ENCODE peak calls at places on chromosome 1, in six cellular contexts. E is uterus, A is GM23338, C is GM12878, T is brain microvascular endothelial cell, J is kidney. M is an unnamed sample.

GRCh38 chr1:228923973-228924766 is 188.9 kb downstream of the RHOU start:
- DNase-seq in T (no peak), J (no peak), A (no peak), E (no peak), C (no peak), M (no peak)

GRCh38 chr1:65459397-65459768 is 38.9 kb downstream of the LEPR start:
- DNase-seq in A (peak), C (peak), E (no peak), T (no peak), J (no peak), M (no peak)

GRCh38 chr1:66217021-66217420 is 316.9 kb upstream of the SGIP1 start:
- DNase-seq in E (no peak), C (no peak), A (no peak), J (no peak), T (no peak), M (peak)

GRCh38 chr1:235759336-235759735 is 107.4 kb downstream of the LYST start:
- DNase-seq in A (no peak), J (no peak), T (no peak), E (no peak), C (no peak), M (no peak)

GRCh38 chr1:52263153-52263910 is 102.7 kb downstream of the CC2D1B start:
- DNase-seq in C (no peak), E (no peak), A (no peak), T (no peak), J (no peak), M (no peak)

GRCh38 chr1:3604997-3605823 is 6.1 kb downstream of the MEGF6 start:
- DNase-seq in C (no peak), E (no peak), T (no peak), A (no peak), J (no peak), M (no peak)

GRCh38 chr1:46431695-46432094 is 37.6 kb downstream of the FAAH start:
- DNase-seq in C (no peak), A (no peak), T (no peak), J (no peak), E (no peak), M (no peak)

GRCh38 chr1:204384636-204385354 is 25.1 kb upstream of the PLEKHA6 start:
- DNase-seq in T (no peak), J (no peak), E (peak), C (no peak), A (no peak), M (no peak)

GRCh38 chr1:201636581-201636980 is 97.7 kb downstream of the NAV1 start:
- DNase-seq in C (no peak), E (no peak), J (peak), T (peak), A (no peak), M (peak)
- H3K4me3 ChIP-seq in C (no peak), E (no peak), J (no peak), T (no peak), A (no peak), M (no peak)

GRCh38 chr1:153967109-153967999 is at the start of gene CREB3L4:
- DNase-seq in J (peak), T (peak), C (peak), E (peak), A (peak), M (peak)
- TF ChIP-seq CTCF in J (peak), T (peak), C (peak), E (no peak), A (peak), M (peak)

DNA sequence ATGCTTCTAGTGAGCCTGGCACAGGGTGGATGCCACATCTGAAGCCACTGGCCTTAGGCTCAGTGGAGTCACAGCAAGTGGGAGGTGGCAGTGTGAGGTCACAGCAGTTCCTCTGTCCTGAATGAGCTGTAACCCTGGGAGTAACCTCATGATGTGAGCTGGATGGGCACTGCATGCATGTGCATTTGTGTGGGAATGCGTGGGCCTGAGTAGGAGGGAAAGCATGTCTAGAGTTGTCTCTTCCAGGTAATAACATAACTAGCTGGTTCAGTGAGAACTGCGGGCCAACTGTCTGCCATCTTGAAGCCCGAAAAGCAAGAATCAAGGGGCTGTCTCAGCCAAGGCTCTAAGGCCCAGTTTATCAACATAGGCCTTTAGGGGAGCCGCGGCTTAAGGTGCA is 27.1 kb upstream of the HTR1D start:
- DNase-seq in E (no peak), T (no peak), J (no peak), C (no peak), A (no peak), M (no peak)
- H3K4me3 ChIP-seq in E (no peak), T (no peak), J (no peak), C (no peak), A (no peak), M (no peak)

DNA sequence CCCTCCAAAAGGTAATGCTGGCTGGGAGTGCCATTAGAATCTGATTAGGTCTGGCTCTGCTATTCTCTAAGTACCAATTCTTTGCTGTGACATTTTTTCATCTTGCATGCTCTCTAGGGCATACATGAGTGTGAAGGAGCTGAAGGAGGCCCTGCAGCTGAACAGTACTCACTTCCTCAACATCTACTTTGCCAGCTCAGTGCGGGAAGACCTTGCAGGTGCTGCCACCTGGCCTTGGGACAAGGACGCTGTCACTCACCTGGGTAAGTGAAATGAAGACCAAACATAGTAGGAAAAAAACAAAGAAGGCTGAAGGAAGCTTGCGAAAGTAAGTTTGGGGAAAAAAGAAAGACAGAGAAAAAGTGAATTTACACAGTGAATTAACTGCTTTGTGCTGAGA is 207.9 kb downstream of the PAPPA2 start:
- DNase-seq in A (peak), J (no peak), E (no peak), T (no peak), C (no peak), M (no peak)
- TF ChIP-seq CTCF in A (peak), J (no peak), E (no peak), T (no peak), C (no peak), M (no peak)

GRCh38 chr1:225424562-225425210 is 3.2 kb downstream of the LBR start:
- DNase-seq in E (no peak), T (peak), C (no peak), J (no peak), A (no peak), M (no peak)
- H3K4me3 ChIP-seq in E (no peak), T (no peak), C (peak), J (peak), A (peak), M (no peak)

DNA sequence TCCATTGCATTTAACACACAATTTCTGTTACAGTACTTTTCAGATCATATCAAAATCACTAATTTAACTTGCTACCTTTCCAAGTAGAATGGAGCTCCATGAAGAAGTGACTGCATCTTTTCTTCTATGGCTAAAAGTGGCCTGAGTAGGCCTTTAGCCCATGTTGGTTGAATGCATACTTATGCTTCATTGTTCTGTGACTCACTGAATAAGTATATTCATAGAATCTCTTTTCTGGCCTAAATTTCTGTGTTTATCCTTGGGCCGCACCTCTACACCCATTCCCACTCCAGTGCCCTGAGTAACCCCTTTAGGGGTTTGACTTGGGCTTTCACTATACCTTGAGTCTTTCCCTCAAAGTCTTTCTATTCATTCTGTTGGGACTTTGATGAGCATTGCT is 42.1 kb upstream of the ARHGAP29 start:
- DNase-seq in J (no peak), E (no peak), T (no peak), A (no peak), C (no peak), M (no peak)
- TF ChIP-seq CTCF in J (no peak), E (no peak), T (no peak), A (no peak), C (no peak), M (no peak)

M was measured in BJ.